ENCODE peak calls at places on chromosomes 5 and 9, in eight cellular contexts. E, V, G, T, Y, P, U and Z are unnamed samples.

GRCh38 chr5:72451771-72452505 is 55.3 kb downstream of the ZNF366 start:
- DNase-seq in U (no peak), Y (peak), V (no peak), P (no peak), T (peak), E (peak), G (peak), Z (no peak)

GRCh38 chr9:133260334-133261102 is 14.5 kb downstream of the ABO start:
- DNase-seq in P (no peak), Y (no peak), U (no peak), E (no peak), V (peak), G (no peak), T (no peak), Z (no peak)

GRCh38 chr5:36199620-36200019 is 42.1 kb downstream of the NADK2 start:
- DNase-seq in G (no peak), P (no peak), E (no peak), Y (peak), U (no peak), V (no peak), T (no peak), Z (no peak)

GRCh38 chr9:23829580-23830458 is 3.8 kb upstream of the ELAVL2 start:
- DNase-seq in G (peak), Y (no peak), U (no peak), T (no peak), V (no peak), P (no peak), E (no peak), Z (peak)

GRCh38 chr5:177325868-177326381 is 14.2 kb upstream of the MXD3 start:
- DNase-seq in U (no peak), V (no peak), G (no peak), Y (no peak), P (no peak), T (no peak), E (no peak), Z (peak)

GRCh38 chr5:171537463-171537862 is 118.0 kb downstream of the FGF18 start:
- DNase-seq in V (peak), U (no peak), T (no peak), G (peak), Y (peak), P (no peak), E (no peak), Z (no peak)

GRCh38 chr5:36744041-36744677 is 132.4 kb upstream of the NIPBL start:
- DNase-seq in Y (no peak), P (no peak), E (no peak), G (peak), U (no peak), T (no peak), V (no peak), Z (no peak)

GRCh38 chr5:153883829-153884228 is 154.9 kb downstream of the FAM114A2 start:
- DNase-seq in P (no peak), U (no peak), T (no peak), E (no peak), Y (no peak), G (peak), V (no peak), Z (no peak)

GRCh38 chr5:55916986-55917385 is 65.8 kb downstream of the IL31RA start:
- DNase-seq in V (no peak), U (no peak), Y (no peak), T (no peak), G (no peak), E (no peak), P (no peak), Z (no peak)

GRCh38 chr5:93476211-93476851 is 104.7 kb downstream of the NR2F1-AS1 start:
- DNase-seq in Y (no peak), V (no peak), G (peak), U (no peak), T (no peak), P (no peak), E (no peak), Z (no peak)

GRCh38 chr9:120412425-120412951 is 167.5 kb downstream of the CDK5RAP2 start:
- DNase-seq in P (no peak), E (no peak), Y (no peak), U (no peak), V (no peak), T (no peak), G (peak), Z (no peak)

GRCh38 chr9:130264414-130265350 is 878 bp upstream of the HMCN2 start:
- DNase-seq in P (no peak), G (no peak), T (no peak), V (peak), Y (no peak), E (no peak), U (no peak), Z (no peak)

GRCh38 chr5:139384591-139385051 is 1.5 kb upstream of the SLC23A1 start:
- DNase-seq in T (no peak), U (no peak), P (no peak), E (no peak), Y (no peak), V (no peak), G (no peak), Z (no peak)

GRCh38 chr9:15357050-15357653 is 50.1 kb upstream of the TTC39B start:
- DNase-seq in V (no peak), E (no peak), G (no peak), Y (no peak), U (peak), P (no peak), T (no peak), Z (peak)

GRCh38 chr5:75584641-75585040 is 26.6 kb upstream of the ANKDD1B start:
- DNase-seq in P (no peak), G (no peak), U (no peak), V (no peak), E (no peak), Y (no peak), T (no peak), Z (no peak)

GRCh38 chr9:125240649-125240999 is 519 bp downstream of the HSPA5 start:
- DNase-seq in U (no peak), T (no peak), G (peak), V (no peak), P (no peak), E (peak), Y (peak), Z (peak)

GRCh38 chr5:181241393-181241975 is 2.2 kb downstream of the RACK1 start:
- DNase-seq in Y (peak), E (peak), T (no peak), U (no peak), P (no peak), V (no peak), G (peak), Z (no peak)

GRCh38 chr9:96858018-96858573 is 3.8 kb upstream of the ZNF782 start:
- DNase-seq in T (no peak), Y (no peak), V (no peak), U (no peak), E (peak), P (no peak), G (no peak), Z (no peak)

GRCh38 chr5:10982616-10983015 is 221.6 kb upstream of the DAP start:
- DNase-seq in V (no peak), Y (no peak), P (no peak), U (no peak), G (no peak), E (no peak), T (no peak), Z (no peak)

GRCh38 chr5:34690301-34690700 is 34.2 kb downstream of the RAI14 start:
- DNase-seq in G (no peak), P (no peak), T (no peak), V (no peak), Y (no peak), E (no peak), U (no peak), Z (no peak)

GRCh38 chr9:86854898-86855523 is 92.3 kb downstream of the GAS1 start:
- DNase-seq in V (no peak), E (peak), Y (peak), P (no peak), U (peak), T (no peak), G (peak), Z (peak)

GRCh38 chr9:89943728-89944127 is 338.9 kb downstream of the GADD45G start:
- DNase-seq in G (no peak), Y (no peak), P (no peak), U (no peak), E (no peak), V (no peak), T (no peak), Z (no peak)

GRCh38 chr5:2039180-2039531 is 156.4 kb upstream of the IRX4 start:
- DNase-seq in U (peak), Y (no peak), E (no peak), G (no peak), T (no peak), P (no peak), V (no peak), Z (no peak)

GRCh38 chr5:56429110-56429561 is 196.0 kb upstream of the ANKRD55 start:
- DNase-seq in Y (no peak), U (no peak), V (no peak), G (peak), T (no peak), E (peak), P (no peak), Z (peak)

GRCh38 chr5:173290477-173291131 is 37.6 kb downstream of the STC2 start:
- DNase-seq in U (no peak), G (no peak), Y (peak), V (no peak), T (no peak), P (no peak), E (no peak), Z (no peak)

GRCh38 chr9:78866228-78867132 is 569.6 kb downstream of the PSAT1 start:
- DNase-seq in Y (peak), E (no peak), U (no peak), G (peak), T (peak), V (no peak), P (no peak), Z (no peak)

GRCh38 chr5:157222506-157223230 is 42.0 kb downstream of the ITK start:
- DNase-seq in Y (no peak), P (no peak), G (peak), U (no peak), V (no peak), E (no peak), T (no peak), Z (no peak)

GRCh38 chr5:153816870-153817269 is 221.8 kb downstream of the FAM114A2 start:
- DNase-seq in E (no peak), G (peak), P (no peak), U (no peak), Y (no peak), T (no peak), V (no peak), Z (no peak)

GRCh38 chr9:34332370-34332964 is 3.1 kb downstream of the NUDT2 start:
- DNase-seq in T (peak), P (no peak), V (no peak), U (no peak), G (peak), Y (peak), E (no peak), Z (no peak)

GRCh38 chr9:69818946-69819345 is 1.7 kb upstream of the CFAP95 start:
- DNase-seq in U (no peak), Y (no peak), E (no peak), V (no peak), T (no peak), G (no peak), P (no peak), Z (no peak)

GRCh38 chr5:17196024-17196423 is 21.4 kb upstream of the BASP1 start:
- DNase-seq in G (no peak), P (no peak), T (no peak), E (no peak), Y (no peak), U (no peak), V (no peak), Z (no peak)

GRCh38 chr9:127520941-127521918 is 69.9 kb downstream of the LRSAM1 start:
- DNase-seq in Y (no peak), V (no peak), U (peak), T (no peak), P (no peak), G (peak), E (no peak), Z (peak)

GRCh38 chr5:61357745-61358144 is 25.7 kb downstream of the ZSWIM6 start:
- DNase-seq in E (no peak), Y (no peak), U (peak), V (no peak), T (no peak), P (no peak), G (peak), Z (no peak)

GRCh38 chr5:61363715-61364114 is 31.7 kb downstream of the ZSWIM6 start:
- DNase-seq in P (no peak), E (no peak), G (no peak), U (no peak), T (no peak), V (no peak), Y (no peak), Z (no peak)

GRCh38 chr5:61366841-61367240 is 34.8 kb downstream of the ZSWIM6 start:
- DNase-seq in U (no peak), E (no peak), T (no peak), V (no peak), P (no peak), G (no peak), Y (no peak), Z (no peak)

GRCh38 chr5:61362796-61363364 is 30.8 kb downstream of the ZSWIM6 start:
- DNase-seq in E (no peak), T (no peak), G (peak), P (no peak), V (no peak), U (peak), Y (peak), Z (peak)
- TF ChIP-seq CTCF in E (no peak), T (no peak), G (peak), P (peak), V (no peak), U (no peak), Y (peak), Z (no peak)

DNA sequence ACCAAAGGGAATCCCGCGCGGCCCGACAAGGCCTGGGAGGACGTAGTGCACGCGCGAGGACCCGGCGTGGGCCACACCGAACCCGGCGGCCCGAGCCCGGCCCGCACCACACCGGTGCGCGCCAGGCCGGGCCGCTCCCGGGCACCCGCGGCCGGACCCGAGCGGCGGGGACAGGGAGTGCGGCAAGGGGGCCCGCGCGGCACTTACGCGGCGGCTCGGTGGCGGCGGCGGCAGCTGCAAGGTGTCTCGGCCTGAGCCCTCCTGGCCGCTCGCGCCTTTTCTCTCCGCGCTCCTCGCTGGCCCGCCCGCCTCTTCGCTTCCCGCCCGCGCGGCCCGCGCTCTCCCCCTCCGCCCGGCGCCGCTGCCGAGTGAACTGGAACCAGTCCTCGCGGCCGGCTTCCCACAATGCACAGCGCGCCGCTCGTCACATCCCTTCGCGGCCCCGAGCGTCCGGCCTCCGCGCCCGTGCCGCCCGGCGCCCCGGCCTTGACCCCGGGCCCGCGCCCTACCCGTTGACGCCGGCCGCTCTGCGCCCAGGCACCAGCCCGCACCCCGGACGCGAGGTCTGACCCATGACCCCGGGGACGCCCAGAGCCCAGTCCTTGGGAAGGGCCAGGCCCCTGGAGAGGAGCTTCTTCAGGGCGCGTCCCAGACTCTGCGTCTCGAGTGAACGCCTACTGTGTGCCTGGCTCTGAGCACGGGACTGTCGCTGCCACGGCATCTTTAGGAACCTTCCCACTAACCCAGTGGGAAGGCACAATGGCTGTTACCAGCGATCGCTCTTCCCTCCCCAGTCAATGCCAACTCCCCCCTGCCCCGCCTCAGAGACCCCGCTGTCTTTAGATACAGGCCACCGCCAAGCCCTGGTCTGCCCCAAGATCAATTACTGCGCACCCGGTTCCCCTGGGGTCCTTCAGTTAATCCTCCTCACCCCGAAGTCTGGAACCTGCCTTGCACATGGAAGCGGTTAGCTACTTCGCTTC is at the start of gene MACROH2A1:
- DNase-seq in U (peak), G (peak), E (peak), Y (peak), V (no peak), T (peak), P (peak), Z (peak)
- TF ChIP-seq CTCF in U (no peak), G (no peak), E (no peak), Y (no peak), V (no peak), T (no peak), P (peak), Z (no peak)

GRCh38 chr9:114883709-114884108 is 46.7 kb downstream of the TNFSF8 start:
- DNase-seq in V (no peak), E (no peak), P (no peak), U (no peak), T (no peak), G (peak), Y (no peak), Z (no peak)

GRCh38 chr9:114884787-114885452 is 45.5 kb downstream of the TNFSF8 start:
- DNase-seq in V (no peak), P (no peak), E (no peak), U (no peak), G (no peak), Y (no peak), T (peak), Z (peak)

GRCh38 chr9:114880276-114880891 is 50.0 kb downstream of the TNFSF8 start:
- DNase-seq in Y (no peak), U (no peak), V (no peak), E (no peak), T (no peak), P (no peak), G (peak), Z (no peak)

DNA sequence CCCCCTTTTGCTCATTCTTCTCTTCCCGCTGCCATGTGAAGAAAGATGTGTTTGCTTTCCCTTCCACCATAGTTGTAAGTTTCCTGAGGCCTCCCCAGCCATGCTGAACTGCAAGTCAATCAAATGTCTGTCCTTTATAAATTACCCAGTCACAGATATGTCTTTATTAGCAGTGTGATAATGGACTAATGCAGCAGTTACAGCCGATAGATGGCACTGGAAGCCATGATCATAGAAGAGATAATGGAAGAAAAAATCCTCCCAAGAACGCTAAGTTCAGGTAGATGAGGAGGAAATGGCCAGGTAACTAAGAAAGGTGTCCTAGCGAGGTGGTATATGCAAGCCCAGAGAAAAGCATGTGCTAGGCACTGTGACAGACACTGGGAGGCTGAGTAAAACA is 51.2 kb downstream of the TNFSF8 start:
- DNase-seq in E (no peak), U (no peak), G (no peak), V (no peak), P (no peak), T (no peak), Y (no peak), Z (no peak)
- TF ChIP-seq CTCF in E (no peak), U (no peak), G (no peak), V (no peak), P (no peak), T (no peak), Y (no peak), Z (no peak)

DNA sequence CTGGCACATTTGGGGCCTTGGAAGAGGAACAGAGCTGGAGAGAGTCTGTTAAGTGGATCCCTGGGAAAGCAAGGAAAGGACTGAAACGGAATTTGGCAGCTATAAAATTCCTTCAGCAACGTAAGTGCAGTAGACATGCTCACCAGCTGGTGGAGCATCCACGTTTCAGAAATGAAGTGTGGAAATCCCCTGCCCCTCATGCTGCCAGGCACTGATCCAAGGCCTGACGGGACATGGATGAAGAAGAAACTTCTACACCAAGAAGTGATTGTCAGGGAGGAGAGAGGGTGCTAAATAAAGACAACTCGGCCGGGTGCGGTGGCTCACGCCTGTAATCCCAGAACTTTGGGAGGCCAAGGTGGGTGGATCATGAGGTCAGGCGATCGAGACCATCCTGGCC is 209.3 kb downstream of the ROR2 start:
- DNase-seq in U (no peak), G (peak), E (peak), T (no peak), P (peak), Y (peak), V (no peak), Z (no peak)
- TF ChIP-seq CTCF in U (no peak), G (peak), E (no peak), T (no peak), P (peak), Y (peak), V (no peak), Z (no peak)

DNA sequence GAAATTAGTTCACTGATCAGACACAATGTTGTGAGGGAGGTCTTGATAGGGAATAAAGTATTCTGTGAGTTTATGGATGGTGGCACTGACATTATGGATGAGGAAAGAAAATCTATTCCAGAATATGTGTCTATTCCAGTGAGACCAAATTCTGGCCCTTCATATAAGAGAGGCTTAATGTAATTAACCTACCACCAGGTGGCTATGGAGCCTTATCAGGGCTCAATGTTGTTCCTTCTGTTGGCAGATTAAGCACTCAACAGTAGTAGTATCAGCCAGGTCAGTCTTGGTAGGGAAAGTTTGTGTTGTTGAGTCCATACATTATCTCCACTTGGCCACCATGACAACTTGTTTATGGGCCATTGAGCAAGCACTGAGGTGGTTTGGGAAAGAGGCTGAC is 41.7 kb upstream of the BARX1 start:
- DNase-seq in U (no peak), G (no peak), T (no peak), E (no peak), V (no peak), P (no peak), Y (no peak), Z (no peak)
- TF ChIP-seq CTCF in U (no peak), G (peak), T (no peak), E (no peak), V (no peak), P (peak), Y (no peak), Z (no peak)

GRCh38 chr5:127446626-127447025 is 70.8 kb upstream of the PRRC1 start:
- DNase-seq in U (no peak), Y (no peak), P (no peak), E (no peak), T (no peak), G (no peak), V (no peak), Z (no peak)

GRCh38 chr5:127447822-127448221 is 69.6 kb upstream of the PRRC1 start:
- DNase-seq in U (no peak), V (no peak), P (no peak), Y (no peak), T (no peak), G (peak), E (no peak), Z (no peak)

GRCh38 chr5:127440831-127441230 is 76.6 kb upstream of the PRRC1 start:
- DNase-seq in V (no peak), P (no peak), E (no peak), Y (no peak), G (peak), T (no peak), U (no peak), Z (no peak)

GRCh38 chr5:127439544-127440096 is 77.8 kb upstream of the PRRC1 start:
- DNase-seq in G (no peak), T (no peak), P (no peak), V (no peak), U (no peak), E (no peak), Y (no peak), Z (no peak)

DNA sequence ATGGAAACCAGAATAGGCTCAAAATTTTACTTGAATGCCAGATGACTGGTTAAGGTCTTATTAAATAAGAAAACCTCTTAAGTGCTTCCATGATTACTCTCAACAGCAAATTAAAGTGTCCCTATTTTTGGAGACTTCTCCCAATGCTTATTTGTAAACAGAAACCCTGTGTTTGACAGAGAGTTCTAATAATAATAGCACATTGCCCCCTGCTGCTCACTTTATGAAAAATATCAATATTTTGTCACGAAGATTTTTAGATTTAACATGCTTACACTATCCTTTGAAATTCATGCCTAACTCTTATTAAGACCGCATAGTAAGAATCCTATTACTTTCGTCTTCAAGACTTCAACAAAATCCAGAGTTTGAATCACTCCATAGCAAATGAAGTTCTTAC is 75.4 kb upstream of the PRRC1 start:
- DNase-seq in P (no peak), G (peak), U (no peak), Y (peak), E (no peak), T (peak), V (no peak), Z (no peak)
- TF ChIP-seq CTCF in P (peak), G (peak), U (no peak), Y (peak), E (peak), T (peak), V (no peak), Z (peak)